ENCODE peak calls at places on chromosome 9, in five cellular contexts. C is T-helper 1 cell; D is naive thymus-derived CD4-positive, alpha-beta T cell; B is hippocampal formation; N is renal cortical epithelial cell. J is an unnamed sample.

GRCh38 chr9:121398374-121398773 is 28.3 kb upstream of the STOM start:
- DNase-seq in D (no peak), B (no peak), C (no peak), N (peak; percentile 37), J (no peak)

GRCh38 chr9:93669116-93669957 is 93.0 kb downstream of the PHF2 start:
- DNase-seq in D (no peak), B (no peak), N (no peak), C (peak; percentile 5), J (no peak)

GRCh38 chr9:130707225-130707976 is 13.8 kb downstream of the EXOSC2 start:
- DNase-seq in B (peak; percentile 23), C (peak; percentile 50), D (peak; percentile 72), N (peak; percentile 58), J (peak; percentile 26)

GRCh38 chr9:18935521-18935920 is 97.5 kb downstream of the SAXO1 start:
- DNase-seq in N (no peak), B (no peak), C (no peak), D (no peak), J (no peak)

GRCh38 chr9:129027224-129027684 is 877 bp downstream of the SH3GLB2 start:
- DNase-seq in C (no peak), N (no peak), D (no peak), B (no peak), J (no peak)

GRCh38 chr9:22060831-22061383 is 51.8 kb upstream of the CDKN2B start:
- DNase-seq in C (no peak), N (no peak), D (no peak), B (no peak), J (no peak)

GRCh38 chr9:121073038-121073437 is 1.7 kb upstream of the CNTRL start:
- DNase-seq in B (no peak), N (no peak), C (no peak), D (no peak), J (peak; percentile 12)

GRCh38 chr9:81318571-81318970 is 370.8 kb downstream of the TLE1 start:
- DNase-seq in N (peak; percentile 90), B (no peak), D (no peak), C (no peak), J (no peak)

GRCh38 chr9:73233359-73233758 is 81.7 kb downstream of the ANXA1 start:
- DNase-seq in N (no peak), C (no peak), D (no peak), B (no peak), J (no peak)

GRCh38 chr9:132903574-132904495 is 25.1 kb downstream of the SPACA9 start:
- DNase-seq in N (no peak), B (no peak), C (no peak), D (no peak), J (no peak)

GRCh38 chr9:2780846-2781245 is 63.0 kb downstream of the PUM3 start:
- DNase-seq in N (no peak), D (no peak), B (no peak), C (no peak), J (no peak)

GRCh38 chr9:93871286-93871685 is 83.9 kb downstream of the BARX1 start:
- DNase-seq in N (no peak), D (no peak), B (no peak), C (no peak), J (no peak)

GRCh38 chr9:91900057-91900816 is 49.8 kb downstream of the ROR2 start:
- DNase-seq in D (no peak), C (no peak), N (no peak), B (no peak), J (no peak)

GRCh38 chr9:11148189-11148588 is 535.4 kb upstream of the PTPRD start:
- DNase-seq in C (no peak), D (no peak), B (no peak), N (no peak), J (no peak)

GRCh38 chr9:13896922-13897835 is 416.8 kb downstream of the NFIB start:
- DNase-seq in B (no peak), N (no peak), C (no peak), D (no peak), J (no peak)

GRCh38 chr9:113317777-113318176 is 14.6 kb upstream of the RNF183 start:
- DNase-seq in C (no peak), B (no peak), N (no peak), D (no peak), J (no peak)

GRCh38 chr9:94005272-94005901 is 50.2 kb upstream of the BARX1 start:
- DNase-seq in B (no peak), C (no peak), N (no peak), D (no peak), J (no peak)

GRCh38 chr9:23526806-23527205 is 299.2 kb downstream of the ELAVL2 start:
- DNase-seq in D (no peak), C (no peak), B (no peak), N (no peak), J (no peak)

GRCh38 chr9:91784673-91785402 is 165.2 kb downstream of the ROR2 start:
- DNase-seq in C (no peak), B (no peak), N (no peak), D (no peak), J (no peak)

GRCh38 chr9:85258823-85259370 is 482.9 kb downstream of the AGTPBP1 start:
- DNase-seq in D (no peak), B (peak; percentile 77), N (peak; percentile 71), C (no peak), J (peak; percentile 76)

GRCh38 chr9:134136117-134136996 is 475 bp downstream of the WDR5 start:
- DNase-seq in C (no peak), B (no peak), N (no peak), D (peak; percentile 15), J (no peak)

GRCh38 chr9:133842721-133843227 is 104.6 kb upstream of the SARDH start:
- DNase-seq in N (no peak), B (no peak), D (no peak), C (no peak), J (no peak)

GRCh38 chr9:110081395-110081794 is 126.6 kb downstream of the C9orf152 start:
- DNase-seq in D (no peak), B (no peak), N (peak; percentile 76), C (no peak), J (no peak)